ENCODE peak calls at places on chromosomes 5 and 9, in six cellular contexts. C is endothelial cell of umbilical vein, V is heart left ventricle, R is mesendoderm, Y is A549, O is colonic mucosa. Q is an unnamed sample. For H3K4me1, the result is how much of the 10 kb centered on the place peaks cover.

GRCh38 chr9:129773262-129774048 is 20.6 kb upstream of the PTGES start:
- DNase-seq in C (no peak), V (no peak), R (no peak), Y (peak), O (no peak), Q (no peak)

GRCh38 chr5:153896701-153897100 is 142.0 kb downstream of the FAM114A2 start:
- DNase-seq in C (no peak), V (no peak), R (no peak), Y (no peak), O (no peak), Q (no peak)

GRCh38 chr5:149940077-149940574 is 4.5 kb downstream of the PDE6A start:
- DNase-seq in C (no peak), V (no peak), R (no peak), Y (no peak), O (no peak), Q (no peak)

GRCh38 chr5:17996002-17996401 is 361.7 kb downstream of the TAF11L14 start:
- DNase-seq in C (no peak), V (no peak), R (no peak), Y (peak), O (no peak), Q (no peak)

GRCh38 chr9:7003876-7004275 is 246.1 kb downstream of the KDM4C start:
- DNase-seq in C (no peak), V (no peak), R (no peak), Y (no peak), O (no peak), Q (no peak)

GRCh38 chr9:99146574-99146973 is 41.7 kb downstream of the TGFBR1 start:
- DNase-seq in C (peak), V (no peak), R (no peak), Y (no peak), O (no peak), Q (no peak)

GRCh38 chr5:87340716-87341115 is 72.0 kb downstream of the CCNH start:
- DNase-seq in C (peak), V (no peak), R (no peak), Y (no peak), O (no peak), Q (peak)

GRCh38 chr9:70020217-70020616 is 23.4 kb upstream of the MAMDC2 start:
- DNase-seq in C (no peak), V (no peak), R (peak), Y (peak), O (no peak), Q (no peak)

GRCh38 chr5:10594591-10595210 is 30.8 kb downstream of the ANKRD33B start:
- DNase-seq in C (no peak), V (no peak), R (peak), Y (no peak), O (no peak), Q (peak)

GRCh38 chr5:127358782-127359181 is 68.2 kb downstream of the MEGF10 start:
- DNase-seq in C (no peak), V (no peak), R (no peak), Y (no peak), O (no peak), Q (no peak)

GRCh38 chr5:78549043-78549442 is 99.5 kb downstream of the LHFPL2 start:
- DNase-seq in C (no peak), V (no peak), R (no peak), Y (no peak), O (no peak), Q (no peak)
- H3K4me1 ChIP-seq in C (under half), V (under half), R (under half), Y (under half), O (under half), Q (under half)

DNA sequence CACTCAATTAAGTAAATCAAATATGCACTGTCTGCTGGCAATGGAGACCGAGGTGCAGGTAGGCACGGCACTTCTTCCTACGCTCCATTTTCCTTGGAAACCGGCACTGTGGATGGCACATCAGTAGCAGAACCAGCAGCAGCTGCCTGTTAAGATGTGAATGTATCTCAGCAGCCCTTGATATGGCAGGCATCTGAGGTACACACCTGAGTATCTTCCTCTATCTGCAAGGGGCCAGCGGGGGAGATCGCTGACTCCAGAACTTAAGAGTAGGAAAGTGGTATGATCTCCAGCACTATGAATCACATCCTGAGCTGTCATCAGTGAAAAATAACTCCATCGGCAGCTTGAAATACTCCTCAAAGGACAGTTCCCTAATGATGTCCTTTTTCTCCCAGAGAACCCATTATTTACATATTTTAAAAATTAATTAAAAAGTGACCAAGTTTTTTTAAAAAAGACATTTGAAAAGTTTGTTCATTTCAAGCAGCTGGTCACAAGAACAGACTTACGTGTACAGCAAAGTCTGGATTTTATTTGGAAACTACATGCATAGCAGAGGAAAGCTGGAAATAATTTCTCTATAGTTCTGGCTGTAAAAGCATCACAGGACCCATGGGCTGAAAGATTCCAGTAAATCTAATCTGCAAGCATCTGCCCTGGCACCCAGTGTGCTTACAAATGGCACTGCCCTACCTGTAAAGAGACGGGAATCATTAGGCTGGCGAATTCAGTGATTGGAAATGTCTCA is 97.1 kb downstream of the ADAMTS12 start:
- DNase-seq in C (peak), V (no peak), R (no peak), Y (no peak), O (no peak), Q (no peak)
- H3K4me1 ChIP-seq in C (under half), V (under half), R (under half), Y (under half), O (under half), Q (under half)

GRCh38 chr5:72160299-72160698 is 53.0 kb downstream of the MAP1B start:
- DNase-seq in C (peak), V (no peak), R (no peak), Y (no peak), O (no peak), Q (no peak)

GRCh38 chr5:72153551-72153950 is 46.3 kb downstream of the MAP1B start:
- DNase-seq in C (no peak), V (no peak), R (no peak), Y (no peak), O (no peak), Q (no peak)

GRCh38 chr5:72154076-72154756 is 46.9 kb downstream of the MAP1B start:
- DNase-seq in C (peak), V (no peak), R (no peak), Y (no peak), O (no peak), Q (no peak)

GRCh38 chr5:72159501-72159911 is 52.2 kb downstream of the MAP1B start:
- DNase-seq in C (peak), V (no peak), R (no peak), Y (no peak), O (no peak), Q (no peak)

GRCh38 chr5:72156921-72157320 is 49.6 kb downstream of the MAP1B start:
- DNase-seq in C (peak), V (no peak), R (no peak), Y (no peak), O (no peak), Q (no peak)
- H3K4me1 ChIP-seq in C (half or more), V (under half), R (under half), Y (half or more), O (under half), Q (under half)

DNA sequence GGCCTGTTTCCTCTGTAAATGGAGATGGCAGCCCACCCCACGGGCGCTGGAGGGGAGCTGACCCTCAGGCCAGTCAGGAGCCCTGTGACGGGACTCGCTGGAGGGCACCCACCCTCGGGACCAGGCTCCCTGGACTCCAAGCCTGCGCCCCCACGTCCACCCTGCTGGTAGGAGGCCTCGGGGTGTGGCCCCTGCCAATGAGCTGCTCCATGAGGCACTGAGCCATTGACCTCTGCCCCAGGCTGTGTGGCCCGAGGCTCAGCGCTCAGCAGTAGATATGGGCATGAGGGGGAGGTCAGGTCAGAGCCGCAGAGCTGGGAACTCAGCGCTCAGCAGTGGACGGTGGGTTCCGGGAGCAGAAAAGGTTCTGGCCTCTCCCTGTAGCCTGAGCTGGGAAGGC is 52.3 kb upstream of the EGFL7 start:
- DNase-seq in C (no peak), V (no peak), R (no peak), Y (no peak), O (peak), Q (no peak)
- H3K4me1 ChIP-seq in C (under half), V (under half), R (under half), Y (under half), O (under half), Q (under half)

DNA sequence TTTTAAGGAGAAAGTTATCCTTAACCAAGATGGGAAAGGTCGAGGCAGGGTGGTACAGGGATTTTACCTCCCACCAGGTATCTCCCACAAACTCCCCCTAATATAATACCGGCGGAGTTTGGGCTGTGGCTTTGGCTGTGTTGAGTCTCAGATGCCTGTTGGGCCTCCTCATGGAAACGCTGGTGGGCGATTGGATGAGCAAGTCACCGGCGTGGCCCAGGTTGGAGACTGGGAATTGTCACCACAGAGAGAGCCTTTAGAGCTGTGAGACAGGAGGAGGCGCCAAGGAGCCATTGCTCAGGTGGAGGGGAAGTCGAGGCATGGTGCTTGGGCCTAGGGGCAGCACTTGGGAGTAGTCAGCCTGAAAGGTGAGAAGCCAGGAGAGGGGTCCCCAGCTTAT is 3.4 kb upstream of the CAMSAP1 start:
- DNase-seq in C (no peak), V (no peak), R (no peak), Y (no peak), O (no peak), Q (no peak)
- H3K4me1 ChIP-seq in C (under half), V (under half), R (under half), Y (under half), O (under half), Q (under half)

GRCh38 chr9:137445930-137446431 is 4.8 kb upstream of the ENTPD8 start:
- DNase-seq in C (no peak), V (peak), R (no peak), Y (no peak), O (no peak), Q (no peak)

GRCh38 chr9:137444106-137444790 is 3.1 kb upstream of the ENTPD8 start:
- DNase-seq in C (no peak), V (peak), R (no peak), Y (no peak), O (no peak), Q (no peak)

GRCh38 chr9:137447722-137448568 is 6.8 kb upstream of the ENTPD8 start:
- DNase-seq in C (no peak), V (peak), R (no peak), Y (no peak), O (peak), Q (no peak)

GRCh38 chr9:137446851-137447471 is 5.8 kb upstream of the ENTPD8 start:
- DNase-seq in C (no peak), V (peak), R (no peak), Y (no peak), O (no peak), Q (no peak)

DNA sequence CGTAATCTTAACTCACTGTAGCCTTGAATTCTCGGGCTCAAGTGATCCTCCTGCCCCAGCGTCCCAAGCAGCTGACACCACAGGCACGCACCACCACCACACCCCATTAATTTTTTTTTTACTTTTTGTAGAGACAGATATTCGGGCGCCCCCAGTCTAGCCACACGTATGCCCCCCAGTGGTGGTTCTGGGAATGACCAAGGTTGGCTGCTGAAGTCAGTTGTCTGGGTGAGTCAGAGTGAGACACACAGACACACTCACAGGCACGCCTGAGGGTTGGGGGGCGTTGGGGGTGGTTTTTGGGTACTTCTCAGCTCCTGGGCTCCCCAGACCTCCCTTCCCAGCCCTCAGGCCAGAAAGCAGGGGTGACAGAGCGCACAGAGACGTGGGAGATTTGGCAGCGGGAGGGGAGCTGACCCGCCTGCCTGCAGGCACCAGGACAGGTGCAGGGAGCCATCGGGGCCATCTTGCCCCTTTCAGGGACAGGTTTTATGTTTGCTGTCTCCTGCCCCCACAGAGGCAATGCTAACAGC is 4.2 kb upstream of the ENTPD8 start:
- DNase-seq in C (peak), V (peak), R (peak), Y (peak), O (peak), Q (peak)
- H3K4me1 ChIP-seq in C (under half), V (under half), R (under half), Y (under half), O (under half), Q (under half)

GRCh38 chr9:124680714-124681390 is 90.3 kb downstream of the NR6A1 start:
- DNase-seq in C (no peak), V (no peak), R (no peak), Y (no peak), O (no peak), Q (no peak)
- H3K4me1 ChIP-seq in C (under half), V (under half), R (under half), Y (under half), O (under half), Q (under half)

DNA sequence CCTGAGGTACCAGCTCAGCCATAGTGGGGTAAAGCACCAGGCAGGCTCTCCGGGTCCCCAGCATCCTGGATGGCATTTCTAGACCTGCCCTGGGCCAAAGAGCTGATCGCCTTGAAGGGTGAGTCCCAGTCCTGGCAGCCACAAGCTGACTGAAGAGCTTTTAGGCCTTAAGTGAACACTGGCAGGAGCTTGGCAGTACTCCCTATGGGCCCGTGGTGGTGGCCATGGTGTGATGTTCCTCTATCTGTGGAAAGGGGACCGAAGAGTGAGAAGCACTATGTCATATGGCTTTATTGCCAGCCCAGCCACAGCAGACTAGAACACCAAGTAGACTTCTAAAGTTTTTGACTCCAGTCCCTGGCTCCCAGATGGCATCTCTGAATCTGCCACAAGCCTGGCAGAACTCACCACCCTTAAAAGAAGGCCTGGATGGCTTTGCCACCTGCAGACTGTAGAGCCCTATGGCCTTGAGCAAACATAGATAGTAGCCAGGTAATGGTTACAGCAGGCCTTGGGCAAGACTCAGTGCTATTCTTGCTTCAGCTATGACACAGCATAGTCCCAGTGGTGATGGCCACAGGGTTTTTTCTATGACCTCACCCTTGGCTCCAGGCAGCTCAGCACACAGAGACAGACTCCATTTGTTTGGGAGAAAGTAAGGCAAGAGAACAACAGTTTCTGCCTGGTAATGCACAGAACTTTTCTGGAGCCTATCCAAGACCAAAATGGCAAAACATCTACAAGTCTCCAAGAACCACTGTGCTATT is 801.5 kb upstream of the DMAC1 start:
- DNase-seq in C (no peak), V (no peak), R (peak), Y (no peak), O (no peak), Q (no peak)
- H3K4me1 ChIP-seq in C (under half), V (under half), R (under half), Y (under half), O (under half), Q (under half)

GRCh38 chr9:122812736-122813135 is 12.8 kb downstream of the OR1K1 start:
- DNase-seq in C (no peak), V (no peak), R (no peak), Y (no peak), O (no peak), Q (no peak)
- H3K4me1 ChIP-seq in C (under half), V (under half), R (under half), Y (under half), O (under half), Q (under half)

GRCh38 chr5:169160405-169160901 is 140.5 kb downstream of the SLIT3 start:
- DNase-seq in C (peak), V (no peak), R (no peak), Y (peak), O (no peak), Q (no peak)
- H3K4me1 ChIP-seq in C (under half), V (under half), R (under half), Y (half or more), O (under half), Q (under half)